ENCODE peak calls at places on chromosomes 4 and X, in six cellular contexts. W, G, F, E, P and L are unnamed samples.

GRCh38 chrX:24243692-24244091 is 70.2 kb downstream of the SUPT20HL2 start:
- DNase-seq in W (no peak), P (no peak), G (no peak), F (no peak), E (no peak), L (no peak)

GRCh38 chr4:145234086-145234694 is 53.8 kb upstream of the OTUD4 start:
- DNase-seq in G (peak), E (peak), P (peak), W (peak), F (peak), L (peak)

GRCh38 chr4:151226004-151226932 is 50.7 kb upstream of the PRSS48 start:
- DNase-seq in E (no peak), F (no peak), G (no peak), W (peak), P (no peak), L (peak)

GRCh38 chrX:40468033-40468979 is 112.5 kb upstream of the ATP6AP2 start:
- DNase-seq in F (peak), P (peak), W (peak), E (peak), G (peak), L (peak)

GRCh38 chrX:72715546-72715945 is 1.4 kb upstream of the PHKA1 start:
- DNase-seq in G (no peak), F (no peak), P (peak), W (no peak), E (no peak), L (no peak)

GRCh38 chrX:112113460-112113859 is 30.9 kb upstream of the TRPC5 start:
- DNase-seq in P (no peak), G (no peak), E (no peak), F (no peak), W (no peak), L (no peak)

GRCh38 chr4:139744232-139744631 is 78.6 kb downstream of the MGST2 start:
- DNase-seq in F (no peak), E (no peak), P (no peak), G (no peak), W (no peak), L (no peak)

GRCh38 chrX:85922821-85923220 is 124.5 kb downstream of the CHM start:
- DNase-seq in G (no peak), F (no peak), P (no peak), E (no peak), W (no peak), L (no peak)

GRCh38 chr4:7979652-7979968 is 39.9 kb upstream of the AFAP1 start:
- DNase-seq in F (no peak), P (no peak), G (no peak), E (no peak), W (no peak), L (no peak)

GRCh38 chrX:111386884-111387283 is 25.1 kb downstream of the DCX start:
- DNase-seq in G (no peak), E (no peak), F (no peak), P (no peak), W (no peak), L (no peak)

GRCh38 chrX:112545051-112545450 is 134.7 kb downstream of the LHFPL1 start:
- DNase-seq in W (no peak), G (no peak), P (no peak), E (no peak), F (no peak), L (no peak)

GRCh38 chr4:2155246-2155645 is 86.7 kb downstream of the HAUS3 start:
- DNase-seq in F (no peak), G (no peak), W (no peak), P (no peak), E (no peak), L (no peak)

GRCh38 chrX:115690554-115691216 is 129.7 kb downstream of the PLS3 start:
- DNase-seq in F (peak), G (peak), P (peak), W (peak), E (peak), L (peak)

GRCh38 chr4:113469926-113470325 is 291.6 kb downstream of the CAMK2D start:
- DNase-seq in F (no peak), P (no peak), E (peak), W (no peak), G (no peak), L (no peak)

GRCh38 chr4:54392459-54392858 is 163.4 kb downstream of the PDGFRA start:
- DNase-seq in F (no peak), E (no peak), G (no peak), P (no peak), W (no peak), L (no peak)

GRCh38 chr4:147110968-147111367 is 165.3 kb upstream of the TTC29 start:
- DNase-seq in W (no peak), E (no peak), G (peak), F (no peak), P (no peak), L (no peak)

GRCh38 chrX:136525738-136526606 is 6.0 kb upstream of the VGLL1 start:
- DNase-seq in W (no peak), E (no peak), F (no peak), P (peak), G (no peak), L (peak)

GRCh38 chr4:108492816-108493595 is 127.4 kb upstream of the RPL34 start:
- DNase-seq in E (peak), F (no peak), P (peak), G (peak), W (peak), L (no peak)

GRCh38 chr4:86117781-86118302 is 242.0 kb downstream of the MAPK10 start:
- DNase-seq in F (no peak), W (no peak), G (peak), E (no peak), P (no peak), L (no peak)

GRCh38 chr4:8465615-8466611 is 25.3 kb downstream of the TRMT44 start:
- DNase-seq in P (no peak), E (no peak), F (no peak), G (no peak), W (no peak), L (no peak)

GRCh38 chr4:7620086-7620813 is 185.5 kb upstream of the PSAPL1 start:
- DNase-seq in F (no peak), W (no peak), E (no peak), P (no peak), G (no peak), L (no peak)

GRCh38 chr4:170088686-170089085 is 1.1 kb downstream of the AADAT start:
- DNase-seq in G (peak), F (no peak), E (no peak), W (no peak), P (no peak), L (no peak)

GRCh38 chr4:40856836-40857362 is 107.1 kb downstream of the NSUN7 start:
- DNase-seq in F (no peak), P (peak), W (no peak), G (peak), E (no peak), L (no peak)

GRCh38 chrX:69095260-69095659 is 70.0 kb downstream of the PJA1 start:
- DNase-seq in G (no peak), P (no peak), E (no peak), W (no peak), F (no peak), L (no peak)

GRCh38 chr4:77994194-77994721 is 62.9 kb upstream of the FRAS1 start:
- DNase-seq in F (no peak), W (peak), P (peak), E (peak), G (peak), L (no peak)

GRCh38 chr4:116942315-116942714 is 143.1 kb downstream of the TRAM1L1 start:
- DNase-seq in G (peak), E (no peak), P (no peak), W (no peak), F (no peak), L (no peak)

GRCh38 chrX:69493193-69493592 is 10.9 kb upstream of the NALF2 start:
- DNase-seq in W (peak), G (peak), P (peak), E (peak), F (no peak), L (no peak)

GRCh38 chrX:74579597-74580209 is 34.7 kb downstream of the RLIM start:
- DNase-seq in W (no peak), E (no peak), P (no peak), F (no peak), G (no peak), L (no peak)

GRCh38 chrX:155188786-155189185 is 27.5 kb upstream of the VBP1 start:
- DNase-seq in E (no peak), W (no peak), P (no peak), F (no peak), G (no peak), L (no peak)
- TF ChIP-seq SIN3A in E (no peak), W (no peak), P (no peak), F (no peak), G (no peak), L (no peak)

DNA sequence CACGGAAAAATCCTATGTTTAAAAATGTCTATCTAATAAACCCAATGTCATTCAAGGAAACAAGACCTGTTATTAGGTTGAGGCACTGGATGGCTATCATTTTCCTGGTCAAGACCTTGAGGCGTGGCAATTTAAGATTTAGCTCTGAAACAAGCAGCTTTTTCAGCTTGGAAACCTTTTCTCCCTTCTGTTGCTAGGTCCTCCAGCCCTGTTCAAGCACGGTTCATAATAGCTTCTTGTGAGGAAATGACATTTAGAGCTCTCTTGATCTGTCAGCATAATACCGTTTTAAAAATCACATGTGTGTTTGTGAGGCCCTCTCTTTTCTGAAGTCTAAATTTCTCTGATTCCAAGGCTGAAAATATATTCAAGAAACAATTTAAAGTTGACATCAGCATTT is 133.6 kb upstream of the GRPR start:
- DNase-seq in E (no peak), F (no peak), W (no peak), P (no peak), G (no peak), L (no peak)
- TF ChIP-seq SIN3A in E (no peak), F (no peak), W (no peak), P (no peak), G (no peak), L (no peak)

GRCh38 chr4:159052315-159052714 is 50.6 kb upstream of the RAPGEF2 start:
- DNase-seq in P (no peak), E (no peak), G (no peak), F (peak), W (no peak), L (no peak)

GRCh38 chr4:159051245-159052071 is 51.4 kb upstream of the RAPGEF2 start:
- DNase-seq in W (no peak), E (no peak), G (no peak), P (no peak), F (peak), L (no peak)

GRCh38 chr4:159060161-159060560 is 42.7 kb upstream of the RAPGEF2 start:
- DNase-seq in G (no peak), W (no peak), E (no peak), F (no peak), P (no peak), L (no peak)

GRCh38 chr4:159049780-159050375 is 53.0 kb upstream of the RAPGEF2 start:
- DNase-seq in W (no peak), F (no peak), E (no peak), G (no peak), P (no peak), L (no peak)

DNA sequence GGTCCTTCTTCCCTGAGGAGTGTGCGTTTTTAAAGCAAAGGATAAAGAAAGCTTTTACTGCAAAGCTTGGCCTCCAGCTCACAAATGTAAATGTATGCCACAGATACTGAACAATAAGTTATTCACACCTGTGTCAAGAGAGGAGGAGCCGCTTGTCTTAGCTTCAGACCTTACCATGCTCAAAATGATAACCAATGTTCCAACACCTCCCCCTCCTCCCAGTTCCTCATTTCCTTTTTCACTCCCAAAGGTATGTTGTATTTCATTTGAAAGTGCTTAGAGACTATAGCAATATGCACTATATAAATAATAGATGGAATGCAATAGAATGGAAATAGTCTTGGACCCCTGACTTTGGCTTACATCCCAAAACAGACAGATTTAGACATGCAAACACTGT is 47.0 kb upstream of the RAPGEF2 start:
- DNase-seq in G (no peak), W (no peak), P (no peak), F (no peak), E (no peak), L (no peak)
- TF ChIP-seq SIN3A in G (no peak), W (no peak), P (no peak), F (no peak), E (no peak), L (no peak)

DNA sequence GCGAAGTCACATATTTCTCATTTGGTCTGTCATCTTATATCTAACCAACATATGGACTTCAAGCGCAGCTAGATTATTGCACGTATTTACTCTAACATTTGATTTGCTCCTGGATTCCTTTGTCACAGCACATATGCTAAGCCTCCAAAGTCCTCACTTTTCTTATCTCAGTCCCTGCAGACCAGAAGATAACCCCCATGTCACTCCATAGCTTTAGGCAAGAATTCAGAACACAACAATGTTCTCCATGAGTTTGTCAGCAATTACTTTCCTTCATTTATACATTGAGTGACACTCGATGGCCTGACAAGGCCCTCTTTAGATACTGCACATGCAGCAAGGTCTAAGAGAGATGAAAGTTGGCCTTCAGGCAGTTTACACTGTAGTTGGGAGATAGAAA is 4.8 kb upstream of the STATH start:
- DNase-seq in E (no peak), P (no peak), W (no peak), F (no peak), G (no peak), L (no peak)
- TF ChIP-seq SIN3A in E (no peak), P (no peak), W (no peak), F (no peak), G (no peak), L (no peak)

GRCh38 chr4:21476753-21477152 is 471.8 kb downstream of the KCNIP4 start:
- DNase-seq in P (no peak), W (no peak), F (no peak), G (no peak), E (peak), L (no peak)
- TF ChIP-seq SIN3A in P (no peak), W (no peak), F (no peak), G (no peak), E (no peak), L (no peak)

GRCh38 chrX:16892504-16893362 is 22.6 kb upstream of the RBBP7 start:
- DNase-seq in W (peak), G (peak), P (peak), E (peak), F (peak), L (no peak)
- TF ChIP-seq SIN3A in W (no peak), G (no peak), P (no peak), E (no peak), F (no peak), L (no peak)

GRCh38 chr4:105145913-105146285 is 777 bp upstream of the TET2 start:
- DNase-seq in F (no peak), G (no peak), E (no peak), W (no peak), P (no peak), L (no peak)
- TF ChIP-seq SIN3A in F (no peak), G (no peak), E (peak), W (no peak), P (no peak), L (no peak)

GRCh38 chrX:77451041-77451440 is 3.9 kb downstream of the FGF16 start:
- DNase-seq in E (no peak), F (no peak), G (no peak), P (no peak), W (no peak), L (no peak)
- TF ChIP-seq SIN3A in E (no peak), F (no peak), G (no peak), P (no peak), W (no peak), L (no peak)

GRCh38 chr4:76782837-76783236 is 115.1 kb downstream of the SOWAHB start:
- DNase-seq in E (no peak), G (no peak), P (no peak), F (no peak), W (no peak), L (no peak)

GRCh38 chr4:76781698-76782595 is 116.0 kb downstream of the SOWAHB start:
- DNase-seq in P (peak), G (no peak), W (peak), E (peak), F (peak), L (no peak)

GRCh38 chr4:76780781-76781697 is 116.9 kb downstream of the SOWAHB start:
- DNase-seq in G (no peak), W (no peak), P (no peak), F (no peak), E (no peak), L (no peak)

GRCh38 chr4:76783836-76784235 is 114.1 kb downstream of the SOWAHB start:
- DNase-seq in E (no peak), F (no peak), G (no peak), W (no peak), P (no peak), L (no peak)

GRCh38 chr4:76779740-76780459 is 118.0 kb downstream of the SOWAHB start:
- DNase-seq in E (no peak), G (no peak), F (no peak), P (no peak), W (no peak), L (no peak)
- TF ChIP-seq SIN3A in E (no peak), G (no peak), F (no peak), P (no peak), W (no peak), L (no peak)